ENCODE peak calls at places on chromosomes 6 and 20, in eight cellular contexts. H is A549; Y is stomach; I is heart left ventricle; K is naive thymus-derived CD4-positive, alpha-beta T cell; O is ascending aorta; F is Karpas-422; L is CD8-positive, alpha-beta T cell. G is an unnamed sample.

GRCh38 chr6:133542056-133542821 is 301.1 kb downstream of the EYA4 start:
- DNase-seq in H (no peak), I (no peak), Y (no peak), O (no peak), K (no peak), F (no peak), L (no peak), G (no peak)

GRCh38 chr20:40563296-40563950 is 125.6 kb downstream of the MAFB start:
- DNase-seq in I (no peak), F (no peak), L (no peak), Y (peak; percentile 71), K (no peak), O (no peak), H (peak; percentile 64), G (no peak)

GRCh38 chr6:169953686-169954085 is 202.3 kb downstream of the ERMARD start:
- DNase-seq in H (no peak), L (no peak), F (no peak), O (no peak), Y (peak; percentile 24), K (no peak), I (no peak), G (no peak)

GRCh38 chr6:18431581-18431980 is 44.4 kb downstream of the RNF144B start:
- DNase-seq in H (no peak), Y (no peak), I (no peak), K (no peak), L (no peak), O (no peak), F (no peak), G (no peak)

GRCh38 chr6:63525186-63525878 is 46.9 kb upstream of the LOC128125822 start:
- DNase-seq in Y (no peak), H (peak; percentile 55), I (no peak), L (no peak), K (no peak), O (no peak), F (no peak), G (no peak)

GRCh38 chr6:37006793-37007339 is 1.4 kb downstream of the FGD2 start:
- DNase-seq in H (no peak), K (no peak), L (no peak), Y (no peak), I (no peak), F (no peak), O (no peak), G (no peak)

GRCh38 chr6:79868098-79868722 is 79.1 kb downstream of the ELOVL4 start:
- DNase-seq in I (no peak), O (no peak), F (peak; percentile 92), K (no peak), L (no peak), Y (no peak), H (peak; percentile 63), G (no peak)

GRCh38 chr6:119349041-119349340 is 570 bp downstream of the MAN1A1 start:
- DNase-seq in F (no peak), I (no peak), H (no peak), K (no peak), Y (peak; percentile 26), L (no peak), O (no peak), G (no peak)

GRCh38 chr6:149443411-149444181 is 41.2 kb downstream of the ZC3H12D start:
- DNase-seq in O (no peak), Y (no peak), F (no peak), L (no peak), K (no peak), H (no peak), I (no peak), G (no peak)

GRCh38 chr6:140203611-140204553 is 829.4 kb upstream of the CITED2 start:
- DNase-seq in L (no peak), H (no peak), K (no peak), F (no peak), O (no peak), I (no peak), Y (no peak), G (no peak)

GRCh38 chr20:53403029-53403428 is 190.6 kb downstream of the ZNF217 start:
- DNase-seq in F (no peak), I (no peak), L (no peak), K (no peak), Y (no peak), O (no peak), H (no peak), G (no peak)

GRCh38 chr6:70693887-70694286 is 26.2 kb downstream of the SMAP1 start:
- DNase-seq in O (no peak), H (no peak), Y (no peak), L (no peak), K (no peak), F (no peak), I (no peak), G (no peak)

DNA sequence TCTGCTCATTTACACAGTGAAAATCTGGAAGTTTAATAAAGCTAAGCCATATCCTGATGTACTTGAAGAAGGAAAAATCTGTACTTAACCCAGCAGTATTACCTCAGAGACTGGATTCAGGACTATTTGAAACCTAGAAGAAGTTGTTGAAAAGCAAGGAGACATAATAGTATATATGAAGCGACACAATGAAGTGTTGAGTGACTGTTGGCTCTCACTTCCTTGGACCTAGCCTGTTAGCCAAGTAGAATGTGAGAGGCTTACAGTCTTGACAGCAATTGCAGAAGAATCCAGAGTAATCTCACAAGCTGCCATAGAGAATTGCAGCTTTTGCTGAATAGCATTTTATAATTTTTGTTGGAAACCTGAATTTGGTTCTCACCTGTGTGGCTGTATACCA is 26.7 kb downstream of the SMAP1 start:
- DNase-seq in Y (no peak), I (no peak), O (no peak), L (no peak), F (no peak), H (no peak), K (no peak), G (no peak)
- H3K9me3 ChIP-seq in Y (no peaks in the 10 kb centered on the region), I (peaks cover 6% of the 10 kb centered on the region), O (no peaks in the 10 kb centered on the region), L (no peaks in the 10 kb centered on the region), F (no peaks in the 10 kb centered on the region), H (no peaks in the 10 kb centered on the region), K (no peaks in the 10 kb centered on the region), G (no peaks in the 10 kb centered on the region)

DNA sequence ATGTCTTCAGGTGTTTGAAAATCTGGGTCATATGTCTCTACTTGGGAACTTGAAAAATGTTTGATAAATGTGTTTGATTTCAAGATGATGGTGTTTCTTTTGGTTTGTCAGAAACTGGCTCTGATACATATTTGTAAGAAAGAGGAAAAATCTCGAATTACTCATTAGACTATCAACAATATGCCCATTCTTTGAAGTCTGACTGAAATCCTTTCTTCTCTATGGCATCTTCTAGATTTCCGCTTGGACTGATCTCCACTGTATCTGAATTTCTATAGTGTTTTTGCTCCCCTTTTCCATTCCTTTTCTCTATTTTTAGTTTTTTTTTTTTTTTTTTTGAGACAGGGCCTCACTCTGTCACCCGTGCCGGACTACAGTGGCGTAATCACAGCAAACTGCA is 1096.5 kb downstream of the KIF16B start:
- DNase-seq in F (no peak), I (no peak), L (no peak), K (no peak), O (no peak), Y (no peak), H (no peak), G (no peak)
- H3K9me3 ChIP-seq in F (no peaks in the 10 kb centered on the region), I (no peaks in the 10 kb centered on the region), L (no peaks in the 10 kb centered on the region), K (no peaks in the 10 kb centered on the region), O (no peaks in the 10 kb centered on the region), Y (no peaks in the 10 kb centered on the region), H (no peaks in the 10 kb centered on the region), G (no peaks in the 10 kb centered on the region)

DNA sequence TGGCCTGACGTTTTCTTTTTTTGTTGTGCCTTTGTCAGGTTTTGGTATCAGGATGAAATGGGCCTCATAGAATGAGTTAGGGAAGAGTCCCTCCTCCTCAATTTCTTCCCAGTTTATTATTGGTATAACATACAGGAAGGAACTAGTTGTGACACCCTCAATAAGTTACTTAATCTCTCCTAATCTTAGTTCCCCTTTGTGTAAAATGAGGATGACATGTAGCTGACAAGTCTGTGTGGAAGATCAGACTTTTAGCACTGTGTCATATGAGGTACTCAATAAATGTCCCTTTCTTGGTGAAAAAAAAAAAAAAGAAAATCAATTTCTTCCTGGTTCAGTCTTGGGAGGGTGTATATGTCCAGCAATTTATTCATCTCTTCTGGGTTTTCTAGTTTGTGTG is 155.9 kb downstream of the PDE7B start:
- DNase-seq in F (no peak), L (no peak), K (no peak), Y (no peak), H (no peak), I (no peak), O (no peak), G (no peak)
- H3K9me3 ChIP-seq in F (no peaks in the 10 kb centered on the region), L (no peaks in the 10 kb centered on the region), K (no peaks in the 10 kb centered on the region), Y (peaks cover 6% of the 10 kb centered on the region), H (peaks cover 5% of the 10 kb centered on the region), I (peaks cover 14% of the 10 kb centered on the region), O (no peaks in the 10 kb centered on the region), G (no peaks in the 10 kb centered on the region)

GRCh38 chr20:36825374-36826104 is 50.4 kb upstream of the TLDC2 start:
- DNase-seq in I (no peak), Y (no peak), K (no peak), H (no peak), L (no peak), F (no peak), O (no peak), G (no peak)
- H3K9me3 ChIP-seq in I (no peaks in the 10 kb centered on the region), Y (no peaks in the 10 kb centered on the region), K (no peaks in the 10 kb centered on the region), H (no peaks in the 10 kb centered on the region), L (no peaks in the 10 kb centered on the region), F (no peaks in the 10 kb centered on the region), O (no peaks in the 10 kb centered on the region), G (no peaks in the 10 kb centered on the region)

GRCh38 chr6:167664678-167665445 is 161.8 kb upstream of the AFDN start:
- DNase-seq in Y (no peak), I (no peak), L (no peak), O (no peak), H (no peak), F (no peak), K (no peak), G (no peak)
- H3K9me3 ChIP-seq in Y (no peaks in the 10 kb centered on the region), I (no peaks in the 10 kb centered on the region), L (no peaks in the 10 kb centered on the region), O (no peaks in the 10 kb centered on the region), H (no peaks in the 10 kb centered on the region), F (no peaks in the 10 kb centered on the region), K (no peaks in the 10 kb centered on the region), G (no peaks in the 10 kb centered on the region)

G was measured in T-helper 17 cell.